ENCODE peak calls at places on chromosomes 7 and 10, in seven cellular contexts. N is breast epithelium; Q is cardiac muscle cell; H is CD8-positive, alpha-beta T cell; M is HepG2; K is DND-41; D is OCI-LY7. R is an unnamed sample.

GRCh38 chr7:68964060-68964459 is 634.2 kb upstream of the AUTS2 start:
- DNase-seq in H (no peak), K (no peak), M (no peak), Q (peak; percentile 82), N (no peak), D (no peak), R (no peak)

GRCh38 chr7:22671177-22671879 is 55.7 kb upstream of the IL6 start:
- DNase-seq in Q (no peak), K (no peak), H (no peak), M (no peak), N (no peak), D (no peak), R (no peak)

GRCh38 chr10:114943000-114943399 is 5.0 kb downstream of the TRUB1 start:
- DNase-seq in H (no peak), D (no peak), M (no peak), K (no peak), N (no peak), Q (no peak), R (no peak)

GRCh38 chr7:93016681-93017349 is 101.0 kb downstream of the SAMD9 start:
- DNase-seq in K (no peak), N (no peak), D (no peak), Q (no peak), H (no peak), M (no peak), R (no peak)

GRCh38 chr10:60286436-60287023 is 103.1 kb downstream of the ANK3 start:
- DNase-seq in H (no peak), K (no peak), Q (no peak), D (no peak), N (no peak), M (no peak), R (no peak)

GRCh38 chr7:138837627-138838026 is 39.6 kb upstream of the ATP6V0A4 start:
- DNase-seq in N (no peak), Q (peak; percentile 57), D (no peak), H (no peak), M (no peak), K (no peak), R (no peak)

GRCh38 chr10:3704565-3705360 is 80.2 kb downstream of the KLF6 start:
- DNase-seq in M (no peak), N (no peak), K (no peak), Q (no peak), H (no peak), D (no peak), R (no peak)

GRCh38 chr10:101814466-101815041 is 3.7 kb downstream of the OGA start:
- DNase-seq in N (no peak), D (peak; percentile 18), H (no peak), Q (no peak), K (no peak), M (no peak), R (no peak)

GRCh38 chr7:105643384-105643783 is 62.1 kb upstream of the EFCAB10 start:
- DNase-seq in Q (peak; percentile 53), H (no peak), D (no peak), M (no peak), K (no peak), N (no peak), R (no peak)

GRCh38 chr10:78255796-78256638 is 222.4 kb downstream of the RPS24 start:
- DNase-seq in K (no peak), Q (peak; percentile 96), M (peak; percentile 65), H (no peak), N (no peak), D (no peak), R (no peak)

GRCh38 chr10:48187126-48187525 is 87.4 kb downstream of the FRMPD2 start:
- DNase-seq in H (no peak), K (no peak), N (no peak), M (no peak), D (no peak), Q (no peak), R (no peak)

GRCh38 chr10:11579885-11580284 is 31.6 kb downstream of the USP6NL start:
- DNase-seq in K (no peak), N (no peak), D (no peak), Q (no peak), M (peak; percentile 23), H (no peak), R (no peak)

GRCh38 chr10:45404087-45404769 is 30.2 kb downstream of the ALOX5 start:
- DNase-seq in Q (no peak), M (no peak), H (no peak), N (no peak), D (no peak), K (no peak), R (no peak)

GRCh38 chr7:127678947-127679346 is 27.0 kb downstream of the SND1 start:
- DNase-seq in Q (peak; percentile 21), N (no peak), H (no peak), M (no peak), D (no peak), K (no peak), R (no peak)

GRCh38 chr10:114278140-114278883 is 39.3 kb downstream of the VWA2 start:
- DNase-seq in Q (no peak), N (peak; percentile 40), H (no peak), K (no peak), D (no peak), M (no peak), R (no peak)

GRCh38 chr7:32591938-32592337 is 96.6 kb downstream of the AVL9 start:
- DNase-seq in Q (no peak), N (no peak), H (no peak), M (no peak), D (no peak), K (no peak), R (no peak)

GRCh38 chr10:70958396-70958795 is 70.0 kb upstream of the PCBD1 start:
- DNase-seq in Q (peak; percentile 8), K (no peak), D (no peak), H (no peak), M (no peak), N (no peak), R (no peak)

GRCh38 chr7:80869821-80870751 is 48.8 kb downstream of the SEMA3C start:
- DNase-seq in N (no peak), H (no peak), Q (no peak), K (no peak), M (peak; percentile 36), D (no peak), R (no peak)
- H3K4me1 ChIP-seq in N (no peaks in the 10 kb centered on the region), H (no peaks in the 10 kb centered on the region), Q (no peaks in the 10 kb centered on the region), K (no peaks in the 10 kb centered on the region), M (no peaks in the 10 kb centered on the region), D (no peaks in the 10 kb centered on the region), R (peaks cover 4% of the 10 kb centered on the region)

GRCh38 chr7:98991141-98991540 is 112.8 kb downstream of the TRRAP start:
- DNase-seq in N (no peak), Q (no peak), M (no peak), D (no peak), H (no peak), K (no peak), R (no peak)

GRCh38 chr7:98992076-98992475 is 113.7 kb downstream of the TRRAP start:
- DNase-seq in H (no peak), N (no peak), K (no peak), M (no peak), D (no peak), Q (no peak), R (no peak)

GRCh38 chr7:98995111-98995510 is 116.8 kb downstream of the TRRAP start:
- DNase-seq in N (no peak), Q (no peak), D (no peak), H (no peak), M (no peak), K (no peak), R (no peak)

GRCh38 chr7:98994046-98994944 is 116.0 kb downstream of the TRRAP start:
- DNase-seq in H (no peak), K (no peak), N (no peak), Q (no peak), D (no peak), M (no peak), R (no peak)

DNA sequence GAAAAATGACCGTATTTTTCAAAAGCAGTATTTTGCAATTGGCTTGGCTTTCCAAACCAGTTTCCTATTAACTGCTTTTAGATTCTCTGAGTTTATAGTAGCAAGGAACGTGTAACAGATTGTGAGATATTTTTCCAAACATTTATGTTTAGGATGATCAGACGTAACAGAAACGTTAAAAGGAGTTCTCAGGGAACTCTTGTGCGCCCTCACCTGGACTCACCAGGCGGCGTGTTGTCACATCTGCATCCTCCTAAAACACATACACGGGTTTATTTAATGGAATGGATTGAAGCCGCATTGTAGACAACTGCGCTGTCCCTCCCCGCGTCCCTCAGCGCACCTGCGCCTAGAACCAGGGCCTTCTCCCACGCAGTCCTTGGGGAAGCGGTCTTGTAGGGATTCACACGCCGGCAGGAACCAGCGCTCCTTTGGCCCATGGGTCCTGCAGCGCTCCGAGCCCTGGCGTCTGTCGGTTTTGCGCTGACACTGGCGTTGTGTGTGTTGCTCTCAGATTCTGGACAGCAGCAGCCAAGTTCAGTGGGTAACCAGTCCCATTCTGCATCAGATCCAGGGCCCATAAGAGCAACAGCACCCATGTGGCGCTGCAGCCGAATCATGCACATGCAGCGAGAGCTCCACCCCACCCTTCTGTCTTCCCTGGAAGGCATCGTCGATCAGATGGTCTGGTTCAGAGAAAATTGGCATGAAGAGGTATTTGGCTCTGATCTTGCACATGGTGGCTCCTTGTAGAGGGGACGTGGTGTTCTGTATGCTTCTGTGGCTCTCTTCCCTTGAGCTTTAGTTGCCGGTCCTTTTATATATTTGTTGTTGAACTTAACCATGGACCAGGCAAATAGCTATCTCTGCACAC is 114.9 kb downstream of the TRRAP start:
- DNase-seq in M (no peak), D (no peak), N (no peak), Q (no peak), H (no peak), K (no peak), R (no peak)
- TF ChIP-seq CTCF in M (no peak), D (peak; percentile 53), N (no peak), Q (no peak), H (no peak), K (peak; percentile 41), R (no peak)

DNA sequence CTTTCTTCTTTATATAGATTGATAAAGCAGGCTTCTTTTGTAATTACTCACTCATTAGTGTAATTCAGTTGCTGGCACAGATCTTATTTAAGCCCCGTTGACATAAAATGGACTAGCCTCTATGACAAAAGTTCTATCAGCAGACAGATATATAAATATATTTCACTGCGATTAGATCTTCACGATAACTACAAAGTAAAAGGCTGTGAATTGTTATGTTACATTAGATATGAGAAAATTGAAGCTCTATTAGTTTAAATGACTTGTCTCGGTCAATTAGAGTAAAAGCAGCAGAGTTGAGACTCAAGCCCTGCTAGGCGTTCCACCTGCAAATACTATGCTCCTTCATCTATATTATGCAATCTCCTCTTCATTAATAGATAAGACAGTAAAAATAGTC is 136.7 kb downstream of the DKK1 start:
- DNase-seq in Q (no peak), M (no peak), H (no peak), N (no peak), K (no peak), D (no peak), R (no peak)
- H3K4me1 ChIP-seq in Q (no peaks in the 10 kb centered on the region), M (peaks cover 24% of the 10 kb centered on the region), H (no peaks in the 10 kb centered on the region), N (no peaks in the 10 kb centered on the region), K (no peaks in the 10 kb centered on the region), D (peaks cover 5% of the 10 kb centered on the region), R (peaks cover 21% of the 10 kb centered on the region)

GRCh38 chr7:18872344-18872743 is 245.1 kb downstream of the TWIST1 start:
- DNase-seq in N (no peak), Q (no peak), H (no peak), D (no peak), K (no peak), M (no peak), R (no peak)

GRCh38 chr7:18874875-18875274 is 242.6 kb downstream of the TWIST1 start:
- DNase-seq in H (no peak), M (no peak), K (no peak), D (no peak), N (no peak), Q (peak; percentile 51), R (no peak)

GRCh38 chr7:18877874-18878273 is 239.6 kb downstream of the TWIST1 start:
- DNase-seq in N (no peak), D (no peak), K (no peak), Q (no peak), M (no peak), H (no peak), R (no peak)

GRCh38 chr7:18873674-18874341 is 243.6 kb downstream of the TWIST1 start:
- DNase-seq in D (no peak), Q (peak; percentile 50), K (no peak), M (no peak), H (no peak), N (no peak), R (no peak)
- TF ChIP-seq CTCF in D (no peak), Q (peak; percentile 47), K (no peak), M (no peak), H (no peak), N (peak; percentile 8), R (no peak)

R was measured in vagina.